ENCODE peak calls at places on chromosome 20, in five cellular contexts. Z is HepG2, G is stomach, F is K562, A is upper lobe of left lung. X is an unnamed sample.

GRCh38 chr20:60087563-60088105 is 129.4 kb downstream of the CDH26 start:
- DNase-seq in Z (no peak), G (no peak), F (no peak), A (peak; percentile 61), X (no peak)

GRCh38 chr20:44336086-44336485 is 757 bp upstream of the R3HDML start:
- DNase-seq in Z (peak; percentile 39), G (no peak), F (no peak), A (peak; percentile 56), X (no peak)

GRCh38 chr20:59678951-59679350 is 74.6 kb downstream of the PHACTR3 start:
- DNase-seq in Z (no peak), G (no peak), F (no peak), A (no peak), X (no peak)

GRCh38 chr20:49231461-49231860 is 12.2 kb downstream of the DDX27 start:
- DNase-seq in Z (no peak), G (no peak), F (no peak), A (no peak), X (no peak)

GRCh38 chr20:32050851-32051556 is 1.0 kb upstream of the HCK start:
- DNase-seq in Z (no peak), G (no peak), F (no peak), A (peak; percentile 77), X (peak; percentile 87)

GRCh38 chr20:35454881-35455609 is at the start of gene CEP250:
- DNase-seq in Z (peak; percentile 98), G (peak; percentile 95), F (peak; percentile 98), A (peak; percentile 97), X (peak; percentile 87)

GRCh38 chr20:9660236-9660868 is 146.0 kb downstream of the LAMP5 start:
- DNase-seq in Z (peak; percentile 16), G (no peak), F (no peak), A (no peak), X (no peak)

GRCh38 chr20:44133424-44133823 is 53.6 kb downstream of the JPH2 start:
- DNase-seq in Z (no peak), G (no peak), F (no peak), A (no peak), X (no peak)

GRCh38 chr20:24752612-24753011 is 196.5 kb upstream of the CST7 start:
- DNase-seq in Z (no peak), G (no peak), F (no peak), A (no peak), X (peak; percentile 48)

GRCh38 chr20:16528078-16528477 is 45.2 kb downstream of the KIF16B start:
- DNase-seq in Z (peak; percentile 80), G (peak; percentile 54), F (no peak), A (no peak), X (peak; percentile 46)

GRCh38 chr20:4488407-4489339 is 233.0 kb upstream of the PRND start:
- DNase-seq in Z (no peak), G (no peak), F (no peak), A (no peak), X (no peak)

GRCh38 chr20:52476074-52476751 is 284.6 kb upstream of the ZFP64 start:
- DNase-seq in Z (no peak), G (no peak), F (no peak), A (no peak), X (no peak)

GRCh38 chr20:24100370-24101011 is 111.9 kb upstream of the GGTLC1 start:
- DNase-seq in Z (peak; percentile 70), G (peak; percentile 32), F (peak; percentile 30), A (no peak), X (peak; percentile 35)

GRCh38 chr20:45823949-45824835 is 2.9 kb downstream of the TNNC2 start:
- DNase-seq in Z (peak; percentile 51), G (peak; percentile 62), F (no peak), A (peak; percentile 86), X (no peak)
- H3K4me3 ChIP-seq in Z (no peak overlapping the region), G (peak overlapping the region; percentile 39), F (no peak overlapping the region), A (peak overlapping the region; percentile 16), X (no peak overlapping the region)

DNA sequence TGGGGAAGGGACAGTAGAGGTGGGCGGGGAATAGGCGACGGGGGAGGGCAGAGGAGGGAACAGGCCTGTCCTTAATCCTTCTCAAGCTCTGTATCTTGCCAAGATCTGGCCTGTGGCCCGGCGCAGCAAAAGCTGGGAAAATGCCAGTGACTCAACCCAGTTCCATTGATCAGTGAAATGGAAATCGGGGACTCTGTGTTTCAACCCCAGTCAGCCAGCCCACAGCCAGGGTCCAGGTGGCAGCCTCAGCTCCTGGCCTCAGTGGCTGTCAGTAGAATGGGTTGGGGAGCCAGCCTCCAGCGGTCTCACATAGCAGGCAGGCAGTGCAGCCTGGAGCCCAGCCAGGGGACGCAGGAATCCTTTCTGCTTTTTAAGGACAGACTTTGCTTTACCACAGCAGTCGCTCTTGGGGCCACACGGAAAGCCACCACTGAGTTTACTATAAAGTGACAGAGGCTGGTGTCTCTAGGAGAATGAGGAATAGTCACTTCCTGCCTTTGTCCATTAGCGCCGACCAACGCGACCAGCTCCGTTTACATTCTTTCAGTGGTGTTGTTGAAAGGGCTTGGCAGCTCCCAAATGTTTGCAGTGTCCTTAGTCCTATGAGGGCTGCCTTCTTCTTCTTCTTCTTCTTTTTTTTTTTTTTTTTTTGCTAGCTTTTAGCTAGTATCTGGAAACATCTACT is 128.1 kb downstream of the RIN2 start:
- DNase-seq in Z (peak; percentile 73), G (peak; percentile 61), F (no peak), A (peak; percentile 36), X (peak; percentile 88)
- TF ChIP-seq POLR2A in Z (no peak), G (no peak), F (no peak), A (peak; percentile 14), X (no peak)

DNA sequence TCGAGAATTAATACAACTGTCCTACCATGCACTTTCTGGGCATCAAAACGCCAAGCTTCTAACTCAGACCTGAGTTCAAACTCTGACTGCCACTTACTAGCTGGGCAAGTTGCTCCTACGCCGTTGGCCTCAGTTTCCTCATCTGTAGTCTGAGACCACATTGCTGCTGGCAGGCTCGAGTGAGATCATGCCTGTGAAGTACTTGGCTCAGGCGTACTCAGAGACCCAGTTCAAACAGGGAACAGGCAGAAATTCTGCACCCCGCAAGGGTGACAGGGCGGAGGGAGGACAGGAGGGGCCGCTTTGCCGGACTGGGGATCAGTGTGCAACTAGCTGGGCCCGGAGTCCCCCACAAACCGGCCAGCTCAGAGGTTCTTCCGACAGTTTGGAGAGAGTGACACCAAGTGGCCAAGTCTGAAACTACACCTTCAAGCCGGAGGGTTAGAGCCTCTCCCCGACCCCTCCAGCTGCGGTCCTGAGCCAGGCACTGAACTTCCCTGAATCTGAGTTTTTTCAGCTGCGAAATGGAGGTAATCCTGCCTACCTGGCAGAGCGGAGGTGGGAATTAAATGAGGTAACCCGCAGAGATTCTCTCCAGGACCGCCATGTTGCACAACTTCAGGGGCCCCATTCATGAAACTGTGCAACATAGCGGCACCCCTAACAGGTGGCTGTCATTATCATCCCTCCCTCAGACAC is 46.0 kb upstream of the PTPN1 start:
- DNase-seq in Z (peak; percentile 66), G (peak; percentile 58), F (peak; percentile 73), A (peak; percentile 48), X (peak; percentile 90)
- H3K4me3 ChIP-seq in Z (peak overlapping the region; percentile 27), G (peak overlapping the region; percentile 25), F (no peak overlapping the region), A (no peak overlapping the region), X (no peak overlapping the region)

DNA sequence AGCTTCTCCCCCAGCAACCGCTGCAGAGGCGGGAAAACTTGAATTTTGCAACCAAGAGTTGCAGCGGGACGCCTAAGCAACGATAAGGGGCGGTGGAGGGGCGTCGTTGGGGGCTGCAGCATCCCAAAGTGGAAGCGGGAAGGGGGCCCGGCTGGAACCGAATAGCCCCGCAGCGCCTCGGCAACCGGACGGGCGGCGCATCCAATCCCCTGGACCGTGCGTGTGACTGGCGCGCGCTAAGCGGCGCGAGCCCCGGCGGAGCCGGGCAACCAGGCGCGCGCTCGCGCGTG is 670 bp upstream of the PARD6B start:
- DNase-seq in Z (no peak), G (no peak), F (no peak), A (no peak), X (no peak)
- TF ChIP-seq POLR2A in Z (peak; percentile 82), G (peak; percentile 41), F (peak; percentile 13), A (peak; percentile 25), X (no peak)

DNA sequence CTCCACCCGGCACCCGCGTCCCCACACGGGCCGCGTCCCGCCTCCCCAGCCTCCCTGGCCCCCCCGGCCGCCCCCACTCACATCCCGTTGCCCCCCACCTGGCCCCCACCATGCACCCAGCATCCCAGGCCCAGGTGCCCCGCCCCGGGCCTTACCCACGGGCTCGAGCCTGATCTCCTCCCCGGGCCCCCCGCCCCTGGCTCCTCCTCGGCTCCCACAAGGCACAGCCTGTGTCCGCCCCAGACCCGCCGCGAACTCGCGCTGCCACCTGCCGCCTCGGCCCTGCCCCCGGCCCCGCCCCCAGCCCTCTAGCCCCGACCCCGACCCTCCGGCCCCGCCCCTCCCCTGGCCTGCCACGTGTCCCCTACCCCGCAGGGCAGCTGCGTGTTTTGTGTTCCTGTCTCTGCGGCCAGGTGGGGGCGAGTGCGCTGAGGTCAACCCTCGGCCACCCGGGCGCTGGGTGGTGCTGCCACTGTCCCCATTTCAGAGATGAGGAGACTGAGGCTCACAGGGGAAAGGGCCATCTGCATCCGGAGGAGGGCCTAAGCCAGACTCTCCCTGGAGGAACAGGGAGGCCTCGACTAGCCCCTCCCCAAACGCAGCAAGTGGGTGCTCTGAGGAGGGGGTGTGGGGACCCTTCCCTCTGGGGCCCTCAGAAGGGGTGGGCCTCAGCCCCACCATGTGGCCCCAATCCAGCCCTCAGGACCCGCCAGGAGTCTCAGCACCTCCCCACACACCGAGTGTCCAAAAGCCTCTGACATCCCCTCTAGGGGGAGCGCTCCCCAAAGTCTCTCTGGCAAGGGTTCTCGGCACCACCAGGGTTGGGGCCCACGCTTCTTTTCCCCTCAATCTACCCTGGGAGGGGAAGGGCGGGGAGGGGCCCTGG is 99.8 kb downstream of the TAF4 start:
- DNase-seq in Z (peak; percentile 55), G (no peak), F (peak; percentile 59), A (no peak), X (peak; percentile 68)
- H3K4me3 ChIP-seq in Z (no peak overlapping the region), G (no peak overlapping the region), F (no peak overlapping the region), A (no peak overlapping the region), X (no peak overlapping the region)

GRCh38 chr20:57392512-57393271 is 1.5 kb downstream of the RBM38 start:
- DNase-seq in Z (no peak), G (peak; percentile 60), F (no peak), A (peak; percentile 85), X (no peak)
- TF ChIP-seq POLR2A in Z (no peak), G (no peak), F (no peak), A (no peak), X (no peak)

DNA sequence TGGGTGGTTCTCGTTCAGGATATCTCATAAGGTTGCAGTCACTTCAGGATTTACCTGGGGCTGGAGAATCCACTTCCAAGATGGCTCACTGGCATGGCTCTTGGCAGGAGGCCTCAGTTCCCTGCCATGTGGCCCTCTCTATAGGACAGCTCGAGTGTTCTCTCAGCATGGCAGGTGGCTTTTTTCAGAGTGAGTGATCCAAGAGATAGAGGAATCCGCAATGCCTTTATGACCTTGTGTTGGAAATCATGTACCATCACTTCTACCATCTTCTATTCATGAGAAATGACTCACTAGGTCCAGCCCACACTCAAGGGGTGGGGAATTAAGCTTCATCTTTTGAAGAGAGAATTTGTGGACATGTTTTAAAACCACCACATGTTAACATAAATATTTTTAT is 37.8 kb downstream of the PPP1R16B start:
- DNase-seq in Z (no peak), G (no peak), F (no peak), A (no peak), X (no peak)
- H3K4me3 ChIP-seq in Z (no peak overlapping the region), G (no peak overlapping the region), F (no peak overlapping the region), A (no peak overlapping the region), X (no peak overlapping the region)

GRCh38 chr20:63737690-63737939 is 1.2 kb downstream of the LIME1 start:
- DNase-seq in Z (peak; percentile 60), G (no peak), F (no peak), A (peak; percentile 85), X (no peak)

GRCh38 chr20:63736893-63737689 is 627 bp downstream of the LIME1 start:
- DNase-seq in Z (no peak), G (no peak), F (no peak), A (peak; percentile 80), X (peak; percentile 86)

GRCh38 chr20:63738687-63739128 is 868 bp upstream of the SLC2A4RG start:
- DNase-seq in Z (peak; percentile 71), G (peak; percentile 80), F (peak; percentile 62), A (peak; percentile 94), X (peak; percentile 44)

GRCh38 chr20:63739129-63740069 is at the start of gene SLC2A4RG:
- DNase-seq in Z (peak; percentile 94), G (peak; percentile 84), F (peak; percentile 96), A (peak; percentile 97), X (peak; percentile 51)

GRCh38 chr20:63737940-63738686 is 1.5 kb upstream of the SLC2A4RG start:
- DNase-seq in Z (peak; percentile 90), G (no peak), F (peak; percentile 22), A (peak; percentile 84), X (no peak)
- TF ChIP-seq POLR2A in Z (no peak), G (no peak), F (no peak), A (no peak), X (no peak)